ENCODE peak calls at places on chromosomes 6 and 20, in six cellular contexts. One of them, this sample, is unnamed.

GRCh38 chr20:13183005-13183404 is 38.1 kb upstream of the ISM1 start:
- DNase-seq in Caki2: no peak
- DNase-seq in BJ: no peak
- DNase-seq in fibroblast of lung: no peak
- DNase-seq in OCI-M1: no peak
- DNase-seq in WTC11: no peak
- DNase-seq in this sample: no peak

GRCh38 chr20:15763344-15763743 is 809.9 kb downstream of the KIF16B start:
- DNase-seq in Caki2: no peak
- DNase-seq in BJ: no peak
- DNase-seq in fibroblast of lung: peak; percentile 24
- DNase-seq in OCI-M1: no peak
- DNase-seq in WTC11: no peak
- DNase-seq in this sample: no peak

GRCh38 chr6:22350109-22350508 is 53.3 kb upstream of the PRL start:
- DNase-seq in Caki2: no peak
- DNase-seq in BJ: no peak
- DNase-seq in fibroblast of lung: no peak
- DNase-seq in OCI-M1: no peak
- DNase-seq in WTC11: no peak
- DNase-seq in this sample: no peak

GRCh38 chr20:50450961-50451752 is 59.0 kb upstream of the PTPN1 start:
- DNase-seq in Caki2: no peak
- DNase-seq in BJ: no peak
- DNase-seq in fibroblast of lung: peak; percentile 36
- DNase-seq in OCI-M1: peak; percentile 67
- DNase-seq in WTC11: peak; percentile 66
- DNase-seq in this sample: peak; percentile 85

GRCh38 chr6:29992792-29993191 is 50.5 kb downstream of the HLA-A start:
- DNase-seq in Caki2: no peak
- DNase-seq in BJ: no peak
- DNase-seq in fibroblast of lung: peak; percentile 19
- DNase-seq in OCI-M1: no peak
- DNase-seq in WTC11: no peak
- DNase-seq in this sample: no peak

GRCh38 chr20:44768256-44768655 is 22.6 kb downstream of the KCNK15 start:
- DNase-seq in Caki2: no peak
- DNase-seq in BJ: no peak
- DNase-seq in fibroblast of lung: no peak
- DNase-seq in OCI-M1: no peak
- DNase-seq in WTC11: no peak
- DNase-seq in this sample: no peak

GRCh38 chr20:20414640-20415274 is 46.9 kb downstream of the INSM1 start:
- DNase-seq in Caki2: no peak
- DNase-seq in BJ: no peak
- DNase-seq in fibroblast of lung: no peak
- DNase-seq in OCI-M1: no peak
- DNase-seq in WTC11: no peak
- DNase-seq in this sample: no peak

GRCh38 chr20:39640147-39640546 is 678.0 kb downstream of the DHX35 start:
- DNase-seq in Caki2: no peak
- DNase-seq in BJ: no peak
- DNase-seq in fibroblast of lung: no peak
- DNase-seq in OCI-M1: no peak
- DNase-seq in WTC11: no peak
- DNase-seq in this sample: no peak

GRCh38 chr20:50138120-50138478 is 15.4 kb downstream of the PEDS1 start:
- DNase-seq in Caki2: no peak
- DNase-seq in BJ: no peak
- DNase-seq in fibroblast of lung: no peak
- DNase-seq in OCI-M1: no peak
- DNase-seq in WTC11: no peak
- DNase-seq in this sample: no peak

GRCh38 chr6:129133770-129134192 is 250.8 kb downstream of the LAMA2 start:
- DNase-seq in Caki2: no peak
- DNase-seq in BJ: no peak
- DNase-seq in fibroblast of lung: peak; percentile 61
- DNase-seq in OCI-M1: no peak
- DNase-seq in WTC11: no peak
- DNase-seq in this sample: no peak

GRCh38 chr6:135180458-135181332 is at the start of gene MYB:
- DNase-seq in Caki2: peak; percentile 73
- DNase-seq in BJ: no peak
- DNase-seq in fibroblast of lung: peak; percentile 45
- DNase-seq in OCI-M1: peak; percentile 95
- DNase-seq in WTC11: peak; percentile 69
- DNase-seq in this sample: peak; percentile 56

GRCh38 chr6:117829594-117830319 is 77.3 kb upstream of the SLC35F1 start:
- DNase-seq in Caki2: peak; percentile 40
- DNase-seq in BJ: no peak
- DNase-seq in fibroblast of lung: peak; percentile 45
- DNase-seq in OCI-M1: peak; percentile 57
- DNase-seq in WTC11: peak; percentile 70
- DNase-seq in this sample: no peak

GRCh38 chr20:35129647-35130069 is 17.5 kb downstream of the EDEM2 start:
- DNase-seq in Caki2: no peak
- DNase-seq in BJ: no peak
- DNase-seq in fibroblast of lung: peak; percentile 44
- DNase-seq in OCI-M1: peak; percentile 10
- DNase-seq in WTC11: no peak
- DNase-seq in this sample: no peak

GRCh38 chr6:162854228-162854627 is 126.5 kb downstream of the PACRG start:
- DNase-seq in Caki2: no peak
- DNase-seq in BJ: no peak
- DNase-seq in fibroblast of lung: peak; percentile 14
- DNase-seq in OCI-M1: no peak
- DNase-seq in WTC11: no peak
- DNase-seq in this sample: no peak

GRCh38 chr6:53496797-53497196 is 48.1 kb downstream of the GCLC start:
- DNase-seq in Caki2: peak; percentile 78
- DNase-seq in BJ: peak; percentile 48
- DNase-seq in fibroblast of lung: peak; percentile 95
- DNase-seq in OCI-M1: no peak
- DNase-seq in WTC11: no peak
- DNase-seq in this sample: no peak

GRCh38 chr20:44083220-44083933 is 103.6 kb downstream of the JPH2 start:
- DNase-seq in Caki2: peak; percentile 51
- DNase-seq in BJ: peak; percentile 39
- DNase-seq in fibroblast of lung: peak; percentile 83
- DNase-seq in OCI-M1: no peak
- DNase-seq in WTC11: no peak
- DNase-seq in this sample: no peak

GRCh38 chr6:66189915-66190314 is 482.9 kb upstream of the EYS start:
- DNase-seq in Caki2: no peak
- DNase-seq in BJ: no peak
- DNase-seq in fibroblast of lung: no peak
- DNase-seq in OCI-M1: no peak
- DNase-seq in WTC11: no peak
- DNase-seq in this sample: no peak

GRCh38 chr20:10263385-10264165 is 44.9 kb downstream of the SNAP25 start:
- DNase-seq in Caki2: no peak
- DNase-seq in BJ: no peak
- DNase-seq in fibroblast of lung: peak; percentile 48
- DNase-seq in OCI-M1: no peak
- DNase-seq in WTC11: no peak
- DNase-seq in this sample: no peak

GRCh38 chr6:120938876-120939231 is 395.4 kb downstream of the TBC1D32 start:
- DNase-seq in Caki2: no peak
- DNase-seq in BJ: no peak
- DNase-seq in fibroblast of lung: no peak
- DNase-seq in OCI-M1: peak; percentile 79
- DNase-seq in WTC11: no peak
- DNase-seq in this sample: no peak

This sample was measured in immature natural killer cell.